ENCODE peak calls at places on chromosome 17, in nine cellular contexts. J is activated CD8-positive, alpha-beta memory T cell treated with anti-CD3 and anti-CD28 coated beads, Interleukin-2, amount 50 U/mL, for 48 hours; U is bronchial epithelial cell; A is thoracic aorta; T is ureter; L is HTR-8/SVneo; P is adrenal gland; F is lower leg skin; V is NCI-H1092. Y is an unnamed sample.

GRCh38 chr17:32277284-32277683 is 11.7 kb downstream of the RHBDL3 start:
- DNase-seq in A (no peak), V (no peak), J (no peak), F (no peak), U (no peak), L (no peak), P (peak), T (no peak), Y (no peak)

GRCh38 chr17:76529224-76529642 is 8.3 kb downstream of the CYGB start:
- DNase-seq in P (peak), T (peak), U (peak), F (peak), L (no peak), A (peak), V (no peak), J (no peak), Y (no peak)

GRCh38 chr17:1082579-1082978 is 85.7 kb downstream of the TIMM22 start:
- DNase-seq in L (no peak), T (no peak), A (no peak), P (peak), F (no peak), J (no peak), U (no peak), V (no peak), Y (no peak)

GRCh38 chr17:56894859-56895455 is 18.9 kb downstream of the TRIM25 start:
- DNase-seq in P (no peak), A (no peak), F (no peak), U (no peak), V (no peak), T (no peak), J (no peak), L (no peak), Y (no peak)

GRCh38 chr17:9512323-9513168 is 63.1 kb downstream of the STX8 start:
- DNase-seq in L (no peak), U (peak), V (no peak), J (no peak), A (no peak), F (no peak), T (no peak), P (peak), Y (no peak)

GRCh38 chr17:2691965-2692780 is 19.4 kb downstream of the CLUH start:
- DNase-seq in A (no peak), J (peak), V (no peak), P (no peak), U (no peak), L (no peak), F (peak), T (no peak), Y (no peak)

GRCh38 chr17:77737442-77738265 is 220.8 kb upstream of the TNRC6C start:
- DNase-seq in U (no peak), F (no peak), T (no peak), A (no peak), J (peak), L (no peak), P (no peak), V (peak), Y (no peak)

GRCh38 chr17:67569873-67570272 is 147.9 kb upstream of the NOL11 start:
- DNase-seq in J (no peak), U (peak), V (no peak), L (no peak), A (no peak), T (no peak), F (no peak), P (peak), Y (no peak)

GRCh38 chr17:30920282-30920681 is 1.5 kb upstream of the ADAP2 start:
- DNase-seq in A (no peak), J (no peak), L (peak), V (no peak), T (no peak), F (no peak), U (no peak), P (no peak), Y (no peak)

GRCh38 chr17:43021739-43022512 is at the start of gene VAT1:
- DNase-seq in P (peak), L (peak), U (peak), V (peak), F (peak), J (peak), T (peak), A (no peak), Y (peak)

GRCh38 chr17:77596491-77597420 is 361.7 kb upstream of the TNRC6C start:
- DNase-seq in F (no peak), T (no peak), P (no peak), A (no peak), L (no peak), J (no peak), U (no peak), V (no peak), Y (no peak)

GRCh38 chr17:33751702-33752065 is 458.6 kb upstream of the ASIC2 start:
- DNase-seq in T (no peak), F (no peak), A (no peak), U (no peak), L (no peak), J (no peak), V (no peak), P (no peak), Y (no peak)

GRCh38 chr17:9522074-9522473 is 53.5 kb downstream of the STX8 start:
- DNase-seq in U (peak), J (no peak), A (no peak), T (no peak), L (peak), V (peak), P (peak), F (peak), Y (no peak)

GRCh38 chr17:27481327-27481726 is 25.1 kb downstream of the KSR1 start:
- DNase-seq in J (no peak), T (no peak), V (no peak), P (no peak), U (no peak), L (no peak), F (no peak), A (no peak), Y (no peak)

Y was measured in occipital lobe.